ENCODE peak calls at places on chromosomes 2 and 18, in eight cellular contexts. S is CD8-positive, alpha-beta memory T cell; C is fibroblast of lung; D is endodermal cell; Y is astrocyte; K is WERI-Rb-1; U is GM23248; L is Peyer's patch. N is an unnamed sample.

GRCh38 chr2:23549051-23549450 is 164.1 kb downstream of the KLHL29 start:
- DNase-seq in S (no peak), C (peak; percentile 27), D (no peak), Y (no peak), K (no peak), U (peak; percentile 20), L (no peak), N (no peak)

GRCh38 chr2:182049783-182050182 is 64.1 kb downstream of the PPP1R1C start:
- DNase-seq in S (no peak), C (no peak), D (no peak), Y (no peak), K (no peak), U (no peak), L (no peak), N (no peak)

GRCh38 chr2:8144785-8145184 is 537.1 kb upstream of the ID2 start:
- DNase-seq in S (no peak), C (peak; percentile 89), D (no peak), Y (peak; percentile 85), K (no peak), U (peak; percentile 90), L (no peak), N (no peak)

GRCh38 chr2:59301466-59302402 is 1060.6 kb upstream of the FANCL start:
- DNase-seq in S (no peak), C (peak; percentile 71), D (peak; percentile 85), Y (peak; percentile 59), K (peak; percentile 72), U (peak; percentile 81), L (peak; percentile 17), N (peak; percentile 80)

GRCh38 chr18:11391636-11392035 is 217.8 kb upstream of the SLC35G4 start:
- DNase-seq in S (no peak), C (peak; percentile 52), D (no peak), Y (peak; percentile 22), K (no peak), U (no peak), L (no peak), N (no peak)

GRCh38 chr2:206361407-206362045 is 81.8 kb upstream of the ADAM23 start:
- DNase-seq in S (no peak), C (no peak), D (no peak), Y (no peak), K (no peak), U (peak; percentile 8), L (no peak), N (no peak)

GRCh38 chr2:109280804-109281203 is 151.8 kb downstream of the SH3RF3 start:
- DNase-seq in S (no peak), C (no peak), D (no peak), Y (no peak), K (peak; percentile 34), U (no peak), L (no peak), N (no peak)

GRCh38 chr2:188725981-188726380 is 248.2 kb upstream of the COL3A1 start:
- DNase-seq in S (no peak), C (peak; percentile 87), D (no peak), Y (peak; percentile 82), K (no peak), U (peak; percentile 39), L (no peak), N (no peak)

GRCh38 chr2:201807452-201807980 is 1.2 kb downstream of the CDK15 start:
- DNase-seq in S (no peak), C (peak; percentile 74), D (no peak), Y (peak; percentile 64), K (no peak), U (peak; percentile 85), L (no peak), N (no peak)

GRCh38 chr2:163213699-163214098 is 375.1 kb upstream of the KCNH7 start:
- DNase-seq in S (no peak), C (peak; percentile 48), D (no peak), Y (peak; percentile 31), K (no peak), U (peak; percentile 85), L (no peak), N (no peak)

DNA sequence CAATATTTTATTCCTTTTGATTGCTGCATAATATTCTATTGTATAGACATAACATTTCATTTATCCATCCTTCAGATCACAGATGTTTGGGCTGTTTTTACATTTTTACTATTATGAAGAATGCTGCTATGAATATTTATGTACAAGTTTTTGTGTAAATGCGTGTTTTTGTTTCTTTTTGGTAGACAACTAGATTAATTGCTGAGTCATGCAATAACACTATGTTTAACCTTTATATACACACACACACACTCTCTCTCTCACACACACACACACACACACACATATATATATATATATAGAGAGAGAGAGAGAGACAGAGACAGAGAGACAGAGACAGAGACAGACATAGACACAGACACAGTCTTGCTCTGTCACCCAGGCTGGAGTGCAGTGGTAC is 926.9 kb downstream of the DCC start:
- DNase-seq in S (no peak), C (no peak), D (no peak), Y (no peak), K (no peak), U (no peak), L (no peak), N (no peak)
- H3K9me3 ChIP-seq in S (no peaks in the 10 kb centered on the region), C (no peaks in the 10 kb centered on the region), D (no peaks in the 10 kb centered on the region), Y (no peaks in the 10 kb centered on the region), K (no peaks in the 10 kb centered on the region), U (no peaks in the 10 kb centered on the region), L (no peaks in the 10 kb centered on the region), N (no peaks in the 10 kb centered on the region)

GRCh38 chr2:98465456-98466201 is 21.0 kb downstream of the INPP4A start:
- DNase-seq in S (peak; percentile 71), C (peak; percentile 78), D (no peak), Y (peak; percentile 66), K (peak; percentile 86), U (peak; percentile 21), L (peak; percentile 79), N (no peak)
- H3K27ac ChIP-seq in S (peak overlapping the region; percentile 60), C (no peak overlapping the region), D (no peak overlapping the region), Y (no peak overlapping the region), K (peak overlapping the region; percentile 55), U (no peak overlapping the region), L (peak overlapping the region; percentile 77), N (no peak overlapping the region)

GRCh38 chr18:79899609-79900435 is 51.6 kb downstream of the SLC66A2 start:
- DNase-seq in S (no peak), C (no peak), D (peak; percentile 32), Y (no peak), K (no peak), U (no peak), L (no peak), N (peak; percentile 18)
- H3K9me3 ChIP-seq in S (peaks cover 5% of the 10 kb centered on the region), C (peaks cover 3% of the 10 kb centered on the region), D (peaks cover 38% of the 10 kb centered on the region), Y (peaks cover 29% of the 10 kb centered on the region), K (peaks cover 82% of the 10 kb centered on the region), U (peaks cover 2% of the 10 kb centered on the region), L (no peaks in the 10 kb centered on the region), N (peaks cover 28% of the 10 kb centered on the region)

DNA sequence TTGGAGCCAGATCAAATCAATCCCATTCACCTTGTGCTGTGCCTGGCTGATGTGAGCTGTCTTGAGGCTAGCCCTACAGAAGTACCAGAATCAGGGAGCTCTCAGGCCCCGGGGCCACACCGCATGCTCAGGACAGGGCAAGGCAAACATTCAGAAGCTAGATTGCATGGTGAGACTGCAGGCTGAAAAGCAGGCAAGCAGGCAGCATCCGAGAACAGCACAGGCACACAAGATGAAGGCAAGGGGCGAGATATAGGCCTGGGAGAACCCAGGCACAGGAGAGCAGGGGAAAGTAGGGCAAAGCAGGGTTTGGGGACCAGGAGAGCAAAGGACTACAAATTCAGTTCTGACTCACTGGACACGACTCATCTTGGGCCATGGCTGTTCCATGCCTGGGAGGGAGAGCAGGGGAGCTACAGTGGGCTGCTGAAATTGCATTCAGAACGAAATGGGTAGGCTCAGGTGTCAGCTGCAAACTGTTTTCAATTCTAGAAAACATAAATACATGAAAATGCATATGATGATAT is 59.6 kb downstream of the GALNT14 start:
- DNase-seq in S (no peak), C (no peak), D (no peak), Y (no peak), K (no peak), U (peak; percentile 36), L (no peak), N (no peak)
- H3K27ac ChIP-seq in S (no peak overlapping the region), C (no peak overlapping the region), D (no peak overlapping the region), Y (no peak overlapping the region), K (no peak overlapping the region), U (no peak overlapping the region), L (no peak overlapping the region), N (no peak overlapping the region)

GRCh38 chr2:89784960-89785359 is 1093.5 kb downstream of the RPIA start:
- DNase-seq in S (no peak), C (no peak), D (no peak), Y (no peak), K (no peak), U (no peak), L (no peak), N (no peak)
- H3K9me3 ChIP-seq in S (peaks cover 25% of the 10 kb centered on the region), C (peaks cover 7% of the 10 kb centered on the region), D (peaks cover 100% of the 10 kb centered on the region), Y (peaks cover 47% of the 10 kb centered on the region), K (peaks cover 59% of the 10 kb centered on the region), U (peaks cover 13% of the 10 kb centered on the region), L (no peaks in the 10 kb centered on the region), N (peaks cover 100% of the 10 kb centered on the region)